ENCODE peak calls at places on chromosome 20, in five cellular contexts. M is NCI-H1436, Z is NCI-H1092 treated with DMSO at 0.1 percent for 48 hours, O is hepatic stellate cell, I is esophagus squamous epithelium. V is an unnamed sample.

GRCh38 chr20:41524980-41525613 is 93.1 kb downstream of the CHD6 start:
- DNase-seq in M (no peak), Z (peak; percentile 77), O (no peak), I (no peak), V (peak; percentile 27)

GRCh38 chr20:21183722-21184121 is 57.8 kb downstream of the KIZ start:
- DNase-seq in M (no peak), Z (no peak), O (peak; percentile 11), I (no peak), V (no peak)

GRCh38 chr20:49657118-49657901 is 56.4 kb downstream of the B4GALT5 start:
- DNase-seq in M (no peak), Z (no peak), O (no peak), I (no peak), V (no peak)

GRCh38 chr20:49278817-49279676 is 1.2 kb upstream of the ZNFX1 start:
- DNase-seq in M (no peak), Z (no peak), O (peak; percentile 11), I (no peak), V (peak; percentile 23)

GRCh38 chr20:16189371-16189770 is 383.9 kb downstream of the KIF16B start:
- DNase-seq in M (no peak), Z (no peak), O (no peak), I (no peak), V (no peak)

GRCh38 chr20:62203378-62204030 is 16.6 kb downstream of the HRH3 start:
- DNase-seq in M (peak; percentile 69), Z (no peak), O (no peak), I (no peak), V (no peak)

GRCh38 chr20:34037121-34037520 is 43.4 kb downstream of the RALY start:
- DNase-seq in M (no peak), Z (no peak), O (no peak), I (no peak), V (no peak)

GRCh38 chr20:11511816-11512215 is 405.9 kb upstream of the BTBD3 start:
- DNase-seq in M (no peak), Z (no peak), O (no peak), I (no peak), V (no peak)

GRCh38 chr20:61753196-61753942 is 312.3 kb downstream of the TAF4 start:
- DNase-seq in M (no peak), Z (no peak), O (peak; percentile 49), I (no peak), V (peak; percentile 18)

GRCh38 chr20:6485376-6485775 is 282.1 kb upstream of the BMP2 start:
- DNase-seq in M (no peak), Z (no peak), O (no peak), I (no peak), V (no peak)

GRCh38 chr20:10982692-10983091 is 308.9 kb upstream of the JAG1 start:
- DNase-seq in M (no peak), Z (no peak), O (peak; percentile 69), I (no peak), V (peak; percentile 98)